ENCODE peak calls at places on chromosomes 16 and 17, in five cellular contexts. One of them, this sample, is unnamed.

GRCh38 chr17:69090365-69090764 is 29.6 kb upstream of the ABCA9 start:
- DNase-seq in neural progenitor cell: no peak
- DNase-seq in GM23248: peak; percentile 8
- DNase-seq in PC-3: no peak
- DNase-seq in hepatocyte: no peak
- DNase-seq in this sample: no peak

GRCh38 chr17:4329838-4330237 is 36.6 kb downstream of the UBE2G1 start:
- DNase-seq in neural progenitor cell: no peak
- DNase-seq in GM23248: peak; percentile 98
- DNase-seq in hepatocyte: peak; percentile 49
- DNase-seq in PC-3: peak; percentile 91
- DNase-seq in this sample: no peak

GRCh38 chr17:11618861-11619566 is 20.7 kb downstream of the DNAH9 start:
- DNase-seq in neural progenitor cell: no peak
- DNase-seq in hepatocyte: peak; percentile 40
- DNase-seq in GM23248: no peak
- DNase-seq in PC-3: peak; percentile 43
- DNase-seq in this sample: no peak

GRCh38 chr17:71360301-71360700 is 760.5 kb upstream of the SOX9 start:
- DNase-seq in PC-3: peak; percentile 12
- DNase-seq in hepatocyte: no peak
- DNase-seq in GM23248: no peak
- DNase-seq in neural progenitor cell: no peak
- DNase-seq in this sample: no peak

GRCh38 chr16:86508947-86509758 is 1.2 kb upstream of the FOXF1 start:
- DNase-seq in GM23248: peak; percentile 86
- DNase-seq in hepatocyte: peak; percentile 70
- DNase-seq in neural progenitor cell: peak; percentile 80
- DNase-seq in PC-3: peak; percentile 35
- DNase-seq in this sample: no peak

GRCh38 chr17:38861399-38861843 is 7.9 kb upstream of the RPL23 start:
- DNase-seq in neural progenitor cell: no peak
- DNase-seq in hepatocyte: no peak
- DNase-seq in GM23248: no peak
- DNase-seq in PC-3: no peak
- DNase-seq in this sample: peak; percentile 25

GRCh38 chr17:78347453-78347852 is 12.4 kb downstream of the SOCS3 start:
- DNase-seq in hepatocyte: no peak
- DNase-seq in PC-3: no peak
- DNase-seq in neural progenitor cell: no peak
- DNase-seq in GM23248: no peak
- DNase-seq in this sample: no peak

GRCh38 chr17:77438241-77439204 is 297.8 kb downstream of the SEC14L1 start:
- DNase-seq in PC-3: no peak
- DNase-seq in GM23248: no peak
- DNase-seq in neural progenitor cell: no peak
- DNase-seq in hepatocyte: no peak
- DNase-seq in this sample: peak; percentile 48

GRCh38 chr16:78529881-78530280 is 430.4 kb downstream of the WWOX start:
- DNase-seq in neural progenitor cell: no peak
- DNase-seq in PC-3: no peak
- DNase-seq in hepatocyte: no peak
- DNase-seq in GM23248: no peak
- DNase-seq in this sample: no peak

GRCh38 chr16:3292604-3293003 is 9.3 kb downstream of the ZNF263 start:
- DNase-seq in GM23248: peak; percentile 74
- DNase-seq in PC-3: peak; percentile 20
- DNase-seq in hepatocyte: no peak
- DNase-seq in neural progenitor cell: no peak
- DNase-seq in this sample: no peak

GRCh38 chr17:70621593-70621992 is 452.3 kb downstream of the KCNJ2 start:
- DNase-seq in GM23248: peak; percentile 4
- DNase-seq in hepatocyte: no peak
- DNase-seq in PC-3: no peak
- DNase-seq in neural progenitor cell: peak; percentile 2
- DNase-seq in this sample: no peak

GRCh38 chr17:65662166-65662565 is 100.7 kb upstream of the AXIN2 start:
- DNase-seq in GM23248: peak; percentile 78
- DNase-seq in PC-3: no peak
- DNase-seq in neural progenitor cell: no peak
- DNase-seq in hepatocyte: no peak
- DNase-seq in this sample: no peak

GRCh38 chr17:43952351-43952723 is 1.4 kb downstream of the PYY start:
- DNase-seq in GM23248: peak; percentile 34
- DNase-seq in neural progenitor cell: peak; percentile 72
- DNase-seq in PC-3: no peak
- DNase-seq in hepatocyte: peak; percentile 46
- DNase-seq in this sample: no peak

GRCh38 chr16:85746431-85747227 is 4.3 kb downstream of the C16orf74 start:
- DNase-seq in neural progenitor cell: no peak
- DNase-seq in GM23248: peak; percentile 80
- DNase-seq in PC-3: peak; percentile 96
- DNase-seq in hepatocyte: no peak
- DNase-seq in this sample: peak; percentile 65

GRCh38 chr16:57734308-57734924 is 1.2 kb upstream of the KATNB1 start:
- DNase-seq in GM23248: no peak
- DNase-seq in PC-3: no peak
- DNase-seq in hepatocyte: no peak
- DNase-seq in neural progenitor cell: no peak
- DNase-seq in this sample: no peak

GRCh38 chr16:117381-118365 is 20.8 kb downstream of the NPRL3 start:
- DNase-seq in neural progenitor cell: peak; percentile 80
- DNase-seq in hepatocyte: peak; percentile 74
- DNase-seq in GM23248: peak; percentile 64
- DNase-seq in PC-3: peak; percentile 59
- DNase-seq in this sample: peak; percentile 71

GRCh38 chr17:19987897-19988296 is 10.3 kb upstream of the AKAP10 start:
- DNase-seq in hepatocyte: no peak
- DNase-seq in GM23248: no peak
- DNase-seq in PC-3: no peak
- DNase-seq in neural progenitor cell: no peak
- DNase-seq in this sample: no peak

GRCh38 chr17:41340934-41341861 is 9.4 kb downstream of the KRT33A start:
- DNase-seq in GM23248: no peak
- DNase-seq in hepatocyte: no peak
- DNase-seq in neural progenitor cell: no peak
- DNase-seq in PC-3: no peak
- DNase-seq in this sample: no peak

GRCh38 chr16:68369697-68370096 is 58.9 kb downstream of the PRMT7 start:
- DNase-seq in neural progenitor cell: no peak
- DNase-seq in GM23248: no peak
- DNase-seq in PC-3: no peak
- DNase-seq in hepatocyte: no peak
- DNase-seq in this sample: no peak

GRCh38 chr17:49249890-49250522 is 19.4 kb upstream of the PHOSPHO1 start:
- DNase-seq in GM23248: no peak
- DNase-seq in PC-3: no peak
- DNase-seq in hepatocyte: no peak
- DNase-seq in neural progenitor cell: no peak
- DNase-seq in this sample: no peak

GRCh38 chr17:49249292-49249794 is 18.8 kb upstream of the PHOSPHO1 start:
- DNase-seq in neural progenitor cell: no peak
- DNase-seq in hepatocyte: no peak
- DNase-seq in GM23248: peak; percentile 65
- DNase-seq in PC-3: peak; percentile 32
- DNase-seq in this sample: no peak

GRCh38 chr17:49247949-49248348 is 17.4 kb upstream of the PHOSPHO1 start:
- DNase-seq in PC-3: no peak
- DNase-seq in hepatocyte: no peak
- DNase-seq in neural progenitor cell: no peak
- DNase-seq in GM23248: no peak
- DNase-seq in this sample: no peak

GRCh38 chr17:49254066-49254465 is 23.5 kb upstream of the PHOSPHO1 start:
- DNase-seq in GM23248: no peak
- DNase-seq in PC-3: no peak
- DNase-seq in hepatocyte: no peak
- DNase-seq in neural progenitor cell: no peak
- DNase-seq in this sample: no peak

DNA sequence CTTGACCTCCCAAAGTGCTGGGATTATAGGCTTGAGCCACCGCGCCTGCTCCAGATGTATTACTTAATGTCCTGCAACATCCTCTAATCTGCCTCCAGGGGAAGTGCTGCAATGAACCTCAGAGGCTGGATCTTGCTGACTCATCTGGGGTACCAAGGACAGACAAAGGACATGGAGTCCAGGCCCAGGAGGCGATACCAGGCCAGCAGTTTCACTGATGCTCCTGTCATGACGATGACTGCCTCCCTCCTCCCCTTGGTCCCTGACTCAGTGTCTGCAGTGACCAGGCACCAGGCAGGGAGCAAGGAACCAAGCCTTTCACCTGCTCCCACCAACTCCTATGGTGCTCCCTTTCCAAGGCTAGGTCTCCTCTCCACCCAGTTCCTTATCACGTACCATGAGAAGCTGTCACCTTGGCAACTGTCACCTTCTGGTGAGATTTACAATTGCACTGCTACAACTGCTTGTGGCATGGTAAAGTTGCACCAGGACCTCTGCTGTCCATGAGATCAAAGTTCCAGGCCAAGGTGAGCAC is 21.6 kb upstream of the PHOSPHO1 start:
- DNase-seq in GM23248: peak; percentile 40
- DNase-seq in PC-3: no peak
- DNase-seq in neural progenitor cell: no peak
- DNase-seq in hepatocyte: peak; percentile 28
- DNase-seq in this sample: no peak
- TF ChIP-seq EZH2phosphoT487 in GM23248: no peak
- TF ChIP-seq EZH2phosphoT487 in PC-3: no peak
- TF ChIP-seq EZH2phosphoT487 in neural progenitor cell: no peak
- TF ChIP-seq EZH2phosphoT487 in hepatocyte: no peak
- TF ChIP-seq EZH2phosphoT487 in this sample: no peak

GRCh38 chr17:81537856-81538555 is 9.8 kb downstream of the FSCN2 start:
- DNase-seq in PC-3: no peak
- DNase-seq in hepatocyte: no peak
- DNase-seq in neural progenitor cell: no peak
- DNase-seq in GM23248: no peak
- DNase-seq in this sample: peak; percentile 35
- TF ChIP-seq EZH2phosphoT487 in PC-3: no peak
- TF ChIP-seq EZH2phosphoT487 in hepatocyte: no peak
- TF ChIP-seq EZH2phosphoT487 in neural progenitor cell: no peak
- TF ChIP-seq EZH2phosphoT487 in GM23248: no peak
- TF ChIP-seq EZH2phosphoT487 in this sample: no peak

GRCh38 chr16:88923450-88923849 is 53.6 kb downstream of the CBFA2T3 start:
- DNase-seq in neural progenitor cell: no peak
- DNase-seq in hepatocyte: no peak
- DNase-seq in PC-3: no peak
- DNase-seq in GM23248: no peak
- DNase-seq in this sample: no peak

GRCh38 chr16:88923926-88924833 is 52.8 kb downstream of the CBFA2T3 start:
- DNase-seq in neural progenitor cell: peak; percentile 58
- DNase-seq in PC-3: no peak
- DNase-seq in hepatocyte: no peak
- DNase-seq in GM23248: no peak
- DNase-seq in this sample: no peak

GRCh38 chr16:88925540-88925887 is 51.5 kb downstream of the CBFA2T3 start:
- DNase-seq in neural progenitor cell: no peak
- DNase-seq in GM23248: no peak
- DNase-seq in PC-3: no peak
- DNase-seq in hepatocyte: no peak
- DNase-seq in this sample: no peak

GRCh38 chr16:88926374-88926990 is 50.5 kb downstream of the CBFA2T3 start:
- DNase-seq in GM23248: peak; percentile 24
- DNase-seq in PC-3: peak; percentile 21
- DNase-seq in hepatocyte: no peak
- DNase-seq in neural progenitor cell: peak; percentile 58
- DNase-seq in this sample: no peak

DNA sequence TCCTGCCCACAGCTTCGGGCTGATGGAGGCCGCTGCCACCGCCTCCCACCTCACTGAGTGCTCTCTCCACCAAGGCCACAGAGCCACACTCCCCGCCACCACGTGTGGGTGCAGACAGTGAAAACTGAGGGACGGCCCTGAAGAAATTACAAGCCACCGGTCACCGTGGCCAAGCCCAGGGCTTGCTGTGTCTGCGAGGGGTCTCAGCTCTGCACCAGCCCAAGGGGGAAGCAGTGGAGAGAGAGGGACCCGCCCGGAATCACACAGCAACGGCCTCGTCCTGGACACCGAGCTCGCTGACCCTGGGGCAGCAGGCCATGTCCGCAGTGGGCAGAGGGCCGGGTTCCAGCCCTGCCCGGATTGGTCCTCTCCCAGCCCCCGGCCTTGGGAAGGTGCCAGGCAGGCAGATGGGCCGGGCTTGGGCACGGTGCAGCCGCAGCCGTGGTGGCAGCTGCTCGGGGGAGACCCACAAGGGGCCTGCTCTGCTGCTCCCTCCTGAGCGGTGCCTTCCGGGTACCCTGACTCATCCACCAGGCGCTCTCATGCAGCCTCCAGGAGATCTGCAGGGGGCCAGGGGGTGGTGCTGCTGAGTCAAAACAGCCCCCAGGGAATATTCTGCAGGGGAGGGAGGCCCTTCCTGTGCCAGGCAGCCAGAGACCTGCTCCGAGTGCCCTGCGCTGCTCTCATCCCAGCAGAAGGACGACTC is 52.0 kb downstream of the CBFA2T3 start:
- DNase-seq in PC-3: peak; percentile 80
- DNase-seq in GM23248: peak; percentile 97
- DNase-seq in hepatocyte: peak; percentile 76
- DNase-seq in neural progenitor cell: peak; percentile 61
- DNase-seq in this sample: peak; percentile 92
- TF ChIP-seq EZH2phosphoT487 in PC-3: no peak
- TF ChIP-seq EZH2phosphoT487 in GM23248: no peak
- TF ChIP-seq EZH2phosphoT487 in hepatocyte: no peak
- TF ChIP-seq EZH2phosphoT487 in neural progenitor cell: no peak
- TF ChIP-seq EZH2phosphoT487 in this sample: no peak

GRCh38 chr16:82748026-82748425 is 121.3 kb downstream of the CDH13 start:
- DNase-seq in neural progenitor cell: no peak
- DNase-seq in PC-3: no peak
- DNase-seq in GM23248: peak; percentile 81
- DNase-seq in hepatocyte: no peak
- DNase-seq in this sample: no peak
- TF ChIP-seq EZH2phosphoT487 in neural progenitor cell: no peak
- TF ChIP-seq EZH2phosphoT487 in PC-3: no peak
- TF ChIP-seq EZH2phosphoT487 in GM23248: no peak
- TF ChIP-seq EZH2phosphoT487 in hepatocyte: no peak
- TF ChIP-seq EZH2phosphoT487 in this sample: no peak

DNA sequence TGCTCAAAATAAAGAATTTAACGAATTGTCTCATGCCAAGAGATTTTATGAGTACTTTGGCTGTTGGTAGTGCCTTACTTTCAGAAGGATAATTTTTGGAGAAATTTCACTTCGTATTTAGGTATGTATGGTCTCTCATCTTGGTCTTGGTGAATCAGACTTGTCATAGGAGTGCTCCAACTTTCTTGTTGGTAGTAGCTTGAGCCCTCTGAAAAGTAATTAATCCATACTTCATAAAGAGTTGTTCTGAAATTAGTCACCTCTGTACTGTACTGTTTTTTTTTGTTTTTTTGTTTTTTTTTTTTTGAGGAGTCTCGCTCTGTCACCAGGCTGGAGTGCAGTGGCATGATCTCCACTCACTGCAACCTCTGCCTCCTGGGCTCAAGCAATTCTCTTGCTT is 11.6 kb downstream of the ZNRF1 start:
- DNase-seq in neural progenitor cell: no peak
- DNase-seq in hepatocyte: no peak
- DNase-seq in PC-3: no peak
- DNase-seq in GM23248: no peak
- DNase-seq in this sample: no peak
- TF ChIP-seq EZH2phosphoT487 in neural progenitor cell: no peak
- TF ChIP-seq EZH2phosphoT487 in hepatocyte: no peak
- TF ChIP-seq EZH2phosphoT487 in PC-3: no peak
- TF ChIP-seq EZH2phosphoT487 in GM23248: no peak
- TF ChIP-seq EZH2phosphoT487 in this sample: no peak

GRCh38 chr16:12513057-12513790 is 290.5 kb downstream of the CPPED1 start:
- DNase-seq in PC-3: no peak
- DNase-seq in hepatocyte: no peak
- DNase-seq in GM23248: no peak
- DNase-seq in neural progenitor cell: no peak
- DNase-seq in this sample: no peak
- TF ChIP-seq EZH2phosphoT487 in PC-3: no peak
- TF ChIP-seq EZH2phosphoT487 in hepatocyte: no peak
- TF ChIP-seq EZH2phosphoT487 in GM23248: no peak
- TF ChIP-seq EZH2phosphoT487 in neural progenitor cell: no peak
- TF ChIP-seq EZH2phosphoT487 in this sample: no peak

This sample was measured in OCI-LY7.